ENCODE peak calls at places on chromosomes 6 and 20, in six cellular contexts. X, V, W, N, U and M are unnamed samples.

GRCh38 chr6:44113396-44113795 is 13.9 kb downstream of the MRPL14 start:
- DNase-seq in X (no peak), V (no peak), W (no peak), N (no peak), U (no peak), M (no peak)

GRCh38 chr6:82178084-82178758 is 69.3 kb downstream of the IBTK start:
- DNase-seq in X (peak; percentile 64), V (no peak), W (no peak), N (no peak), U (no peak), M (no peak)

GRCh38 chr20:44683263-44684046 is 31.7 kb upstream of the CCN5 start:
- DNase-seq in X (no peak), V (peak; percentile 74), W (no peak), N (peak; percentile 90), U (no peak), M (no peak)

GRCh38 chr6:100084301-100085161 is 90.5 kb upstream of the MCHR2 start:
- DNase-seq in X (peak; percentile 92), V (no peak), W (no peak), N (no peak), U (no peak), M (no peak)

GRCh38 chr6:85600713-85601313 is 7.2 kb upstream of the SNX14 start:
- DNase-seq in X (no peak), V (no peak), W (peak; percentile 52), N (no peak), U (no peak), M (no peak)

GRCh38 chr6:145848555-145848954 is 34.0 kb upstream of the FBXO30 start:
- DNase-seq in X (no peak), V (no peak), W (no peak), N (no peak), U (no peak), M (no peak)

GRCh38 chr20:17295991-17296390 is 69.2 kb downstream of the PCSK2 start:
- DNase-seq in X (no peak), V (no peak), W (no peak), N (no peak), U (no peak), M (no peak)

GRCh38 chr6:56739836-56740815 is 97.4 kb upstream of the DST start:
- DNase-seq in X (no peak), V (no peak), W (no peak), N (no peak), U (no peak), M (no peak)

GRCh38 chr6:32854376-32855178 is 585 bp downstream of the PSMB9 start:
- DNase-seq in X (peak; percentile 25), V (no peak), W (no peak), N (peak; percentile 76), U (no peak), M (no peak)

GRCh38 chr6:161631676-161632194 is 357.9 kb upstream of the AGPAT4 start:
- DNase-seq in X (peak; percentile 91), V (no peak), W (no peak), N (no peak), U (no peak), M (no peak)

GRCh38 chr6:159094444-159095252 is 49.9 kb upstream of the TAGAP start:
- DNase-seq in X (no peak), V (no peak), W (no peak), N (peak; percentile 73), U (no peak), M (no peak)

GRCh38 chr6:168232046-168232445 is 87.5 kb downstream of the DACT2 start:
- DNase-seq in X (no peak), V (no peak), W (no peak), N (no peak), U (no peak), M (no peak)

GRCh38 chr6:9523462-9523861 is 891.4 kb downstream of the TFAP2A start:
- DNase-seq in X (peak; percentile 85), V (no peak), W (no peak), N (no peak), U (no peak), M (no peak)

GRCh38 chr6:83097204-83097603 is 29.7 kb downstream of the DOP1A start:
- DNase-seq in X (peak; percentile 19), V (no peak), W (no peak), N (no peak), U (no peak), M (no peak)

GRCh38 chr6:66965227-66965626 is 1258.2 kb upstream of the EYS start:
- DNase-seq in X (no peak), V (no peak), W (no peak), N (no peak), U (no peak), M (no peak)

GRCh38 chr6:32641122-32641521 is 3.9 kb downstream of the HLA-DQA1 start:
- DNase-seq in X (no peak), V (no peak), W (no peak), N (no peak), U (no peak), M (no peak)

GRCh38 chr6:20393297-20393696 is 8.4 kb upstream of the E2F3 start:
- DNase-seq in X (no peak), V (no peak), W (no peak), N (no peak), U (no peak), M (no peak)

GRCh38 chr6:5876076-5876475 is 130.6 kb downstream of the NRN1 start:
- DNase-seq in X (no peak), V (no peak), W (no peak), N (no peak), U (no peak), M (no peak)

GRCh38 chr6:1182722-1183521 is 129.0 kb upstream of the FOXQ1 start:
- DNase-seq in X (peak; percentile 35), V (no peak), W (no peak), N (no peak), U (no peak), M (no peak)

GRCh38 chr6:53335224-53335994 is 13.3 kb downstream of the ELOVL5 start:
- DNase-seq in X (no peak), V (no peak), W (no peak), N (peak; percentile 94), U (no peak), M (peak; percentile 89)

GRCh38 chr6:14489445-14489844 is 371.9 kb downstream of the CD83 start:
- DNase-seq in X (no peak), V (no peak), W (no peak), N (no peak), U (no peak), M (no peak)

GRCh38 chr20:47389867-47390347 is 33.4 kb upstream of the ZMYND8 start:
- DNase-seq in X (peak; percentile 45), V (no peak), W (no peak), N (peak; percentile 86), U (no peak), M (peak; percentile 85)

GRCh38 chr6:27130668-27131428 is 116.7 kb upstream of the PRSS16 start:
- DNase-seq in X (no peak), V (no peak), W (no peak), N (peak; percentile 59), U (no peak), M (no peak)
- H3K4me3 ChIP-seq in X (peak overlapping the region; percentile 70), V (peak overlapping the region; percentile 50), W (peak overlapping the region; percentile 67), N (peak overlapping the region; percentile 92), U (peak overlapping the region; percentile 65), M (peak overlapping the region; percentile 62)

DNA sequence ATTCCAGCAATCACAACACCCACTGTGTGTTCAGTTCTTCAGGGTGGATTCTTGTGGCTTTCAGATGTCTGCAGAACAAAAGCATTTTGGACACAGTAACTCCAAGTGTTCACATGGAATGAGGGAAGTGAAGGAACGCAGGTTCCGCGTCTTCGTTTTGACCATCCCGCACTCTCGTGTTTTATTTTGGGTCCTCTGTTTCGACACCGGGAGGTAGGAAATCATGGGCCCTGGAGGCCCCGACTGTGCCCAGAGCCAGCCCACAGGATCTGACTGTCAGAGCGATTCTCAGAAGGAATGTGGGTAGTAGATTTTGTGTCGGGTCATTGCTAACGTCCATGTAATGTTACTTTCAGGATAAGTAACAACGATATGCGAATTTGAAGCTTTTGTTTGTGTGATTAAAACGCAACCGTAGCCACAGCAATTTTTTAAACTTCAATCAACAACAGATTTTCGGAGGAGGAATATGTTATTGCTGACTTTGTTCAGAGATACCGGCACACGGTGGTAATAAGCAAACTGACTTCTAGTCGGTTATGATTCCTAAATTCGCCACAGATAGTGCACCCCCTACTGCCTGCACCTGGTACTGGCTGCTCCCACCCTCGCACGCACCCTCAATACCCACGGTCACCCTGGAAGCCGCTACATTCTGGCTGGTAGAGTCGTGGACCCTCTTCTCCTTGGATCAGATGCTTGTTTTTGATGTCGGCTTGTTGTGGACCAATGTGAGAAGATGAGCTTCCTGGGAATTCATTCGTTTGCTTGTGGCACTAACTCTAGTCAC is 10.5 kb downstream of the NPEPL1 start:
- DNase-seq in X (no peak), V (no peak), W (no peak), N (no peak), U (peak; percentile 35), M (no peak)
- TF ChIP-seq CTCF in X (peak; percentile 28), V (no peak), W (no peak), N (peak; percentile 12), U (no peak), M (peak; percentile 34)

GRCh38 chr6:70277480-70277879 is 25.4 kb downstream of the COL9A1 start:
- DNase-seq in X (peak; percentile 3), V (no peak), W (no peak), N (no peak), U (no peak), M (no peak)

GRCh38 chr6:70280462-70280861 is 22.4 kb downstream of the COL9A1 start:
- DNase-seq in X (no peak), V (no peak), W (no peak), N (no peak), U (no peak), M (no peak)

GRCh38 chr6:70282906-70283461 is 19.9 kb downstream of the COL9A1 start:
- DNase-seq in X (no peak), V (no peak), W (peak; percentile 51), N (no peak), U (no peak), M (no peak)

DNA sequence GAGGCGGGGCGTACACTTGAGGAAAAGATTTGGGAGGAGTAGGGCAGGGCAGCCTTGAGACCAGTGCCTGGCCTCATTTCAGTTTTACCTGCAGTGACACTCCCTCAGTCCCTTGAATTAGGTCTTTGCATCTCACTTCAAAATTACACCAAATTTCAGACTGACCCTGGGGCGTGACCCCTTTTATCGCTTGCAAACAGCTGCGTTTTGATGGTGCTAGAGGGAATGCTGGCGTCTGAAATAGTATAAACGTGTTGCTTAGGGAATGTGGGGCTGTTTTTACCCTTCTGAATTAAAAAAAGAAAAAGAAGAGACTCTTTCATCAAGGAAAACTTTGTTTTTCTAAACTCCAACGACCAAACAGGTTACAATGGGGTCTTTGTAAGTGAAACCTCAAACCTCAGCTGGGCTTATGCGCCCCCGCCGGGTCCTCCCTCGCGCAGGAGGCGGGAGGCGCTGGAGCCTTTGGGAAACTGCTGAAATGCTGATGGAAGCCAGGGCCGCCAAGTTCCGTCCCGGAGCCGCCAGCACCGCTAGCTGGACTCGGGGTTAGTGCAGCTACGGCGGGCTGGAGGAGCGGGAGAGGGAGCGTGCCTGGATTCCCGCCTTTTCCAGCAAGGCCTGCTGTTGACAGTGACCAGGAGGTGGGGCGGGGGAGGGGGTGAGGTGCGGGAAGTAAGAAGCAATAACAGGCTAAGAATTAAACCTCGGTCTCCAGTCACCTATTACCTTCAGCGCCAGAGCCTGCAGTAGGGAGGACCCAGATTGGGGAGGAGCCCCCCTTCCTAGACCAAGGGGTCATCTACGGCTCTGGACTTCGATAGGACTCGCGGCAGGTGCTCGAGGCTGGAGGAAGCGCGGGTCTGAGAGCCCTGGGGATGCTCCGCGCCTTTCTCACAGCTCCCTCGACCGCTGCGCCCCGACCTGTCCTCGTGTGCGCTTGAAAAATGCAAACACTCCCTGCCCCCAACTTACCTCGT is 20.7 kb downstream of the COL9A1 start:
- DNase-seq in X (no peak), V (no peak), W (peak; percentile 65), N (no peak), U (no peak), M (no peak)
- H3K4me3 ChIP-seq in X (no peak overlapping the region), V (no peak overlapping the region), W (peak overlapping the region; percentile 16), N (no peak overlapping the region), U (peak overlapping the region; percentile 19), M (no peak overlapping the region)

GRCh38 chr6:40286721-40287120 is 300.4 kb downstream of the LRFN2 start:
- DNase-seq in X (no peak), V (no peak), W (no peak), N (no peak), U (no peak), M (no peak)
- TF ChIP-seq CTCF in X (no peak), V (no peak), W (no peak), N (no peak), U (no peak), M (no peak)